ENCODE peak calls at places on chromosomes 5 and 9, in four cellular contexts. V, S, L and X are unnamed samples.

GRCh38 chr9:91746357-91746756 is 203.7 kb downstream of the ROR2 start:
- DNase-seq in V (no peak), S (no peak), L (no peak), X (no peak)

GRCh38 chr9:128164332-128164885 is 4.3 kb downstream of the BBLN start:
- DNase-seq in S (no peak), V (no peak), L (no peak), X (no peak)

GRCh38 chr9:103660830-103661229 is 433.3 kb upstream of the SMC2 start:
- DNase-seq in L (no peak), V (no peak), S (no peak), X (no peak)

GRCh38 chr5:150175536-150175935 is 9.0 kb downstream of the CDX1 start:
- DNase-seq in V (no peak), L (no peak), S (no peak), X (no peak)

GRCh38 chr5:141647851-141648250 is 3.4 kb downstream of the FCHSD1 start:
- DNase-seq in L (no peak), S (no peak), V (no peak), X (no peak)

GRCh38 chr5:149406203-149406978 is 27.3 kb upstream of the IL17B start:
- DNase-seq in L (peak; percentile 92), V (no peak), S (peak; percentile 91), X (no peak)

GRCh38 chr5:69032009-69032408 is 61.8 kb upstream of the SLC30A5 start:
- DNase-seq in S (no peak), L (no peak), V (no peak), X (no peak)

GRCh38 chr5:112348387-112348786 is 70.7 kb downstream of the EPB41L4A start:
- DNase-seq in L (no peak), V (no peak), S (no peak), X (no peak)

GRCh38 chr5:104189909-104190308 is 627.3 kb upstream of the NUDT12 start:
- DNase-seq in L (no peak), S (peak; percentile 16), V (no peak), X (no peak)

GRCh38 chr9:108113579-108113978 is 624.0 kb upstream of the KLF4 start:
- DNase-seq in S (no peak), L (no peak), V (no peak), X (no peak)

GRCh38 chr5:92552206-92553160 is 1028.5 kb downstream of the NR2F1-AS1 start:
- DNase-seq in S (peak; percentile 100), V (no peak), L (peak; percentile 90), X (no peak)

GRCh38 chr5:159324097-159324760 is 6.1 kb downstream of the IL12B start:
- DNase-seq in S (peak; percentile 77), V (no peak), L (peak; percentile 71), X (no peak)

GRCh38 chr5:32270178-32270577 is 42.6 kb downstream of the MTMR12 start:
- DNase-seq in L (no peak), V (no peak), S (no peak), X (no peak)

GRCh38 chr5:1437876-1438559 is 7.2 kb downstream of the SLC6A3 start:
- DNase-seq in L (no peak), S (no peak), V (no peak), X (no peak)

GRCh38 chr5:54616031-54616430 is 98.5 kb downstream of the SNX18 start:
- DNase-seq in L (no peak), V (no peak), S (peak; percentile 86), X (peak; percentile 38)

GRCh38 chr9:4590430-4591122 is 71.5 kb upstream of the PLPP6 start:
- DNase-seq in V (no peak), S (no peak), L (no peak), X (no peak)

GRCh38 chr5:96151891-96152290 is 190.2 kb upstream of the ELL2 start:
- DNase-seq in L (no peak), S (no peak), V (no peak), X (no peak)

GRCh38 chr9:1231998-1232919 is 182.1 kb downstream of the DMRT2 start:
- DNase-seq in V (no peak), L (peak; percentile 44), S (peak; percentile 54), X (peak; percentile 68)

GRCh38 chr5:83401122-83401620 is 70.4 kb upstream of the VCAN start:
- DNase-seq in V (no peak), L (peak; percentile 15), S (no peak), X (no peak)